ENCODE peak calls at places on chromosomes 4 and X, in nine cellular contexts. One of them, this sample, is unnamed.

GRCh38 chr4:19051751-19052296 is 1030.3 kb upstream of the LCORL start:
- DNase-seq in naive thymus-derived CD8-positive, alpha-beta T cell: no peak
- DNase-seq in fibroblast of lung: no peak
- DNase-seq in NCI-H1417: no peak
- DNase-seq in aorta: no peak
- DNase-seq in stomach: no peak
- DNase-seq in GM13977: no peak
- DNase-seq in dermis microvascular lymphatic vessel endothelial cell: no peak
- DNase-seq in activated naive CD4-positive, alpha-beta T cell treated with anti-CD3 and anti-CD28 coated beads, Interleukin-2, amount 50 U/mL, for 72 hours: no peak
- DNase-seq in this sample: no peak

GRCh38 chr4:1522606-1523005 is 116.4 kb upstream of the NKX1-1 start:
- DNase-seq in naive thymus-derived CD8-positive, alpha-beta T cell: no peak
- DNase-seq in fibroblast of lung: no peak
- DNase-seq in NCI-H1417: no peak
- DNase-seq in aorta: no peak
- DNase-seq in stomach: no peak
- DNase-seq in GM13977: no peak
- DNase-seq in dermis microvascular lymphatic vessel endothelial cell: no peak
- DNase-seq in activated naive CD4-positive, alpha-beta T cell treated with anti-CD3 and anti-CD28 coated beads, Interleukin-2, amount 50 U/mL, for 72 hours: no peak
- DNase-seq in this sample: no peak

GRCh38 chr4:121408-122084 is 2.8 kb upstream of the ZNF718 start:
- DNase-seq in naive thymus-derived CD8-positive, alpha-beta T cell: peak
- DNase-seq in fibroblast of lung: no peak
- DNase-seq in NCI-H1417: no peak
- DNase-seq in aorta: no peak
- DNase-seq in stomach: no peak
- DNase-seq in GM13977: no peak
- DNase-seq in dermis microvascular lymphatic vessel endothelial cell: peak
- DNase-seq in activated naive CD4-positive, alpha-beta T cell treated with anti-CD3 and anti-CD28 coated beads, Interleukin-2, amount 50 U/mL, for 72 hours: no peak
- DNase-seq in this sample: no peak

GRCh38 chr4:165810726-165811125 is 62.3 kb upstream of the TLL1 start:
- DNase-seq in naive thymus-derived CD8-positive, alpha-beta T cell: no peak
- DNase-seq in fibroblast of lung: no peak
- DNase-seq in NCI-H1417: no peak
- DNase-seq in aorta: no peak
- DNase-seq in stomach: no peak
- DNase-seq in GM13977: no peak
- DNase-seq in dermis microvascular lymphatic vessel endothelial cell: no peak
- DNase-seq in activated naive CD4-positive, alpha-beta T cell treated with anti-CD3 and anti-CD28 coated beads, Interleukin-2, amount 50 U/mL, for 72 hours: no peak
- DNase-seq in this sample: no peak

GRCh38 chr4:123649644-123650356 is 253.2 kb downstream of the SPRY1 start:
- DNase-seq in naive thymus-derived CD8-positive, alpha-beta T cell: no peak
- DNase-seq in fibroblast of lung: peak
- DNase-seq in NCI-H1417: peak
- DNase-seq in aorta: no peak
- DNase-seq in stomach: peak
- DNase-seq in GM13977: no peak
- DNase-seq in dermis microvascular lymphatic vessel endothelial cell: peak
- DNase-seq in activated naive CD4-positive, alpha-beta T cell treated with anti-CD3 and anti-CD28 coated beads, Interleukin-2, amount 50 U/mL, for 72 hours: no peak
- DNase-seq in this sample: no peak

GRCh38 chr4:8820178-8821102 is 51.2 kb downstream of the HMX1 start:
- DNase-seq in naive thymus-derived CD8-positive, alpha-beta T cell: no peak
- DNase-seq in fibroblast of lung: no peak
- DNase-seq in NCI-H1417: no peak
- DNase-seq in aorta: no peak
- DNase-seq in stomach: peak
- DNase-seq in GM13977: no peak
- DNase-seq in dermis microvascular lymphatic vessel endothelial cell: no peak
- DNase-seq in activated naive CD4-positive, alpha-beta T cell treated with anti-CD3 and anti-CD28 coated beads, Interleukin-2, amount 50 U/mL, for 72 hours: no peak
- DNase-seq in this sample: no peak

GRCh38 chr4:43496188-43496587 is 603.7 kb downstream of the GRXCR1 start:
- DNase-seq in naive thymus-derived CD8-positive, alpha-beta T cell: no peak
- DNase-seq in fibroblast of lung: peak
- DNase-seq in NCI-H1417: no peak
- DNase-seq in aorta: no peak
- DNase-seq in stomach: no peak
- DNase-seq in GM13977: peak
- DNase-seq in dermis microvascular lymphatic vessel endothelial cell: no peak
- DNase-seq in activated naive CD4-positive, alpha-beta T cell treated with anti-CD3 and anti-CD28 coated beads, Interleukin-2, amount 50 U/mL, for 72 hours: no peak
- DNase-seq in this sample: no peak

GRCh38 chr4:137531951-137532868 is at the start of gene PCDH18:
- DNase-seq in naive thymus-derived CD8-positive, alpha-beta T cell: no peak
- DNase-seq in fibroblast of lung: peak
- DNase-seq in NCI-H1417: no peak
- DNase-seq in aorta: peak
- DNase-seq in stomach: peak
- DNase-seq in GM13977: no peak
- DNase-seq in dermis microvascular lymphatic vessel endothelial cell: peak
- DNase-seq in activated naive CD4-positive, alpha-beta T cell treated with anti-CD3 and anti-CD28 coated beads, Interleukin-2, amount 50 U/mL, for 72 hours: no peak
- DNase-seq in this sample: peak

GRCh38 chr4:10096201-10096975 is 20.2 kb downstream of the WDR1 start:
- DNase-seq in naive thymus-derived CD8-positive, alpha-beta T cell: peak
- DNase-seq in fibroblast of lung: peak
- DNase-seq in NCI-H1417: no peak
- DNase-seq in aorta: peak
- DNase-seq in stomach: peak
- DNase-seq in GM13977: peak
- DNase-seq in dermis microvascular lymphatic vessel endothelial cell: peak
- DNase-seq in activated naive CD4-positive, alpha-beta T cell treated with anti-CD3 and anti-CD28 coated beads, Interleukin-2, amount 50 U/mL, for 72 hours: peak
- DNase-seq in this sample: no peak

GRCh38 chr4:2051086-2051485 is 8.0 kb upstream of the NAT8L start:
- DNase-seq in naive thymus-derived CD8-positive, alpha-beta T cell: no peak
- DNase-seq in fibroblast of lung: no peak
- DNase-seq in NCI-H1417: no peak
- DNase-seq in aorta: no peak
- DNase-seq in stomach: no peak
- DNase-seq in GM13977: no peak
- DNase-seq in dermis microvascular lymphatic vessel endothelial cell: no peak
- DNase-seq in activated naive CD4-positive, alpha-beta T cell treated with anti-CD3 and anti-CD28 coated beads, Interleukin-2, amount 50 U/mL, for 72 hours: no peak
- DNase-seq in this sample: no peak

GRCh38 chrX:107823456-107823855 is 2.2 kb upstream of the MID2 start:
- DNase-seq in naive thymus-derived CD8-positive, alpha-beta T cell: no peak
- DNase-seq in fibroblast of lung: peak
- DNase-seq in NCI-H1417: no peak
- DNase-seq in aorta: no peak
- DNase-seq in stomach: no peak
- DNase-seq in GM13977: no peak
- DNase-seq in dermis microvascular lymphatic vessel endothelial cell: peak
- DNase-seq in activated naive CD4-positive, alpha-beta T cell treated with anti-CD3 and anti-CD28 coated beads, Interleukin-2, amount 50 U/mL, for 72 hours: no peak
- DNase-seq in this sample: no peak

GRCh38 chrX:21725498-21725897 is 32.4 kb downstream of the SMPX start:
- DNase-seq in naive thymus-derived CD8-positive, alpha-beta T cell: peak
- DNase-seq in fibroblast of lung: peak
- DNase-seq in NCI-H1417: peak
- DNase-seq in aorta: no peak
- DNase-seq in stomach: no peak
- DNase-seq in GM13977: no peak
- DNase-seq in dermis microvascular lymphatic vessel endothelial cell: peak
- DNase-seq in activated naive CD4-positive, alpha-beta T cell treated with anti-CD3 and anti-CD28 coated beads, Interleukin-2, amount 50 U/mL, for 72 hours: no peak
- DNase-seq in this sample: peak

GRCh38 chrX:71103110-71103983 is 3.2 kb downstream of the CXorf65 start:
- DNase-seq in naive thymus-derived CD8-positive, alpha-beta T cell: peak
- DNase-seq in fibroblast of lung: no peak
- DNase-seq in NCI-H1417: no peak
- DNase-seq in aorta: no peak
- DNase-seq in stomach: peak
- DNase-seq in GM13977: peak
- DNase-seq in dermis microvascular lymphatic vessel endothelial cell: no peak
- DNase-seq in activated naive CD4-positive, alpha-beta T cell treated with anti-CD3 and anti-CD28 coated beads, Interleukin-2, amount 50 U/mL, for 72 hours: no peak
- DNase-seq in this sample: peak

GRCh38 chr4:153987291-153987690 is 198.4 kb upstream of the SFRP2 start:
- DNase-seq in naive thymus-derived CD8-positive, alpha-beta T cell: no peak
- DNase-seq in fibroblast of lung: peak
- DNase-seq in NCI-H1417: no peak
- DNase-seq in aorta: no peak
- DNase-seq in stomach: no peak
- DNase-seq in GM13977: no peak
- DNase-seq in dermis microvascular lymphatic vessel endothelial cell: no peak
- DNase-seq in activated naive CD4-positive, alpha-beta T cell treated with anti-CD3 and anti-CD28 coated beads, Interleukin-2, amount 50 U/mL, for 72 hours: no peak
- DNase-seq in this sample: no peak

GRCh38 chr4:23819041-23819511 is 70.8 kb downstream of the PPARGC1A start:
- DNase-seq in naive thymus-derived CD8-positive, alpha-beta T cell: no peak
- DNase-seq in fibroblast of lung: peak
- DNase-seq in NCI-H1417: peak
- DNase-seq in aorta: peak
- DNase-seq in stomach: no peak
- DNase-seq in GM13977: no peak
- DNase-seq in dermis microvascular lymphatic vessel endothelial cell: no peak
- DNase-seq in activated naive CD4-positive, alpha-beta T cell treated with anti-CD3 and anti-CD28 coated beads, Interleukin-2, amount 50 U/mL, for 72 hours: no peak
- DNase-seq in this sample: no peak

GRCh38 chr4:102259702-102260101 is 85.6 kb downstream of the SLC39A8 start:
- DNase-seq in naive thymus-derived CD8-positive, alpha-beta T cell: no peak
- DNase-seq in fibroblast of lung: no peak
- DNase-seq in NCI-H1417: no peak
- DNase-seq in aorta: no peak
- DNase-seq in stomach: no peak
- DNase-seq in GM13977: no peak
- DNase-seq in dermis microvascular lymphatic vessel endothelial cell: no peak
- DNase-seq in activated naive CD4-positive, alpha-beta T cell treated with anti-CD3 and anti-CD28 coated beads, Interleukin-2, amount 50 U/mL, for 72 hours: no peak
- DNase-seq in this sample: no peak

GRCh38 chr4:105895609-105896460 is 564 bp downstream of the NPNT start:
- DNase-seq in naive thymus-derived CD8-positive, alpha-beta T cell: no peak
- DNase-seq in fibroblast of lung: no peak
- DNase-seq in NCI-H1417: no peak
- DNase-seq in aorta: peak
- DNase-seq in stomach: no peak
- DNase-seq in GM13977: peak
- DNase-seq in dermis microvascular lymphatic vessel endothelial cell: peak
- DNase-seq in activated naive CD4-positive, alpha-beta T cell treated with anti-CD3 and anti-CD28 coated beads, Interleukin-2, amount 50 U/mL, for 72 hours: peak
- DNase-seq in this sample: peak

GRCh38 chr4:164169591-164169990 is 584.3 kb upstream of the SMIM31 start:
- DNase-seq in naive thymus-derived CD8-positive, alpha-beta T cell: no peak
- DNase-seq in fibroblast of lung: peak
- DNase-seq in NCI-H1417: no peak
- DNase-seq in aorta: no peak
- DNase-seq in stomach: no peak
- DNase-seq in GM13977: no peak
- DNase-seq in dermis microvascular lymphatic vessel endothelial cell: no peak
- DNase-seq in activated naive CD4-positive, alpha-beta T cell treated with anti-CD3 and anti-CD28 coated beads, Interleukin-2, amount 50 U/mL, for 72 hours: no peak
- DNase-seq in this sample: no peak

GRCh38 chrX:55056820-55057690 is 17.8 kb upstream of the PAGE2B start:
- DNase-seq in naive thymus-derived CD8-positive, alpha-beta T cell: peak
- DNase-seq in fibroblast of lung: peak
- DNase-seq in NCI-H1417: no peak
- DNase-seq in aorta: no peak
- DNase-seq in stomach: no peak
- DNase-seq in GM13977: no peak
- DNase-seq in dermis microvascular lymphatic vessel endothelial cell: peak
- DNase-seq in activated naive CD4-positive, alpha-beta T cell treated with anti-CD3 and anti-CD28 coated beads, Interleukin-2, amount 50 U/mL, for 72 hours: peak
- DNase-seq in this sample: no peak

GRCh38 chr4:175424111-175424510 is 388.0 kb downstream of the GPM6A start:
- DNase-seq in naive thymus-derived CD8-positive, alpha-beta T cell: no peak
- DNase-seq in fibroblast of lung: no peak
- DNase-seq in NCI-H1417: no peak
- DNase-seq in aorta: no peak
- DNase-seq in stomach: no peak
- DNase-seq in GM13977: no peak
- DNase-seq in dermis microvascular lymphatic vessel endothelial cell: no peak
- DNase-seq in activated naive CD4-positive, alpha-beta T cell treated with anti-CD3 and anti-CD28 coated beads, Interleukin-2, amount 50 U/mL, for 72 hours: no peak
- DNase-seq in this sample: no peak

GRCh38 chr4:169070071-169070894 is 60.2 kb upstream of the CBR4 start:
- DNase-seq in naive thymus-derived CD8-positive, alpha-beta T cell: no peak
- DNase-seq in fibroblast of lung: no peak
- DNase-seq in NCI-H1417: peak
- DNase-seq in aorta: peak
- DNase-seq in stomach: peak
- DNase-seq in GM13977: no peak
- DNase-seq in dermis microvascular lymphatic vessel endothelial cell: peak
- DNase-seq in activated naive CD4-positive, alpha-beta T cell treated with anti-CD3 and anti-CD28 coated beads, Interleukin-2, amount 50 U/mL, for 72 hours: no peak
- DNase-seq in this sample: peak

GRCh38 chr4:157895205-157895604 is 277.6 kb downstream of the GASK1B start:
- DNase-seq in naive thymus-derived CD8-positive, alpha-beta T cell: no peak
- DNase-seq in fibroblast of lung: no peak
- DNase-seq in NCI-H1417: no peak
- DNase-seq in aorta: no peak
- DNase-seq in stomach: no peak
- DNase-seq in GM13977: no peak
- DNase-seq in dermis microvascular lymphatic vessel endothelial cell: no peak
- DNase-seq in activated naive CD4-positive, alpha-beta T cell treated with anti-CD3 and anti-CD28 coated beads, Interleukin-2, amount 50 U/mL, for 72 hours: no peak
- DNase-seq in this sample: no peak

GRCh38 chrX:154600962-154601374 is 16.0 kb downstream of the CTAG1A start:
- DNase-seq in naive thymus-derived CD8-positive, alpha-beta T cell: no peak
- DNase-seq in fibroblast of lung: no peak
- DNase-seq in NCI-H1417: no peak
- DNase-seq in aorta: no peak
- DNase-seq in stomach: no peak
- DNase-seq in GM13977: no peak
- DNase-seq in dermis microvascular lymphatic vessel endothelial cell: no peak
- DNase-seq in activated naive CD4-positive, alpha-beta T cell treated with anti-CD3 and anti-CD28 coated beads, Interleukin-2, amount 50 U/mL, for 72 hours: no peak
- DNase-seq in this sample: no peak

GRCh38 chr4:174036111-174036510 is 247.4 kb downstream of the FBXO8 start:
- DNase-seq in naive thymus-derived CD8-positive, alpha-beta T cell: no peak
- DNase-seq in fibroblast of lung: no peak
- DNase-seq in NCI-H1417: no peak
- DNase-seq in aorta: no peak
- DNase-seq in stomach: no peak
- DNase-seq in GM13977: no peak
- DNase-seq in dermis microvascular lymphatic vessel endothelial cell: no peak
- DNase-seq in activated naive CD4-positive, alpha-beta T cell treated with anti-CD3 and anti-CD28 coated beads, Interleukin-2, amount 50 U/mL, for 72 hours: no peak
- DNase-seq in this sample: peak

GRCh38 chr4:118776166-118776954 is 59.6 kb downstream of the SEC24D start:
- DNase-seq in naive thymus-derived CD8-positive, alpha-beta T cell: no peak
- DNase-seq in fibroblast of lung: peak
- DNase-seq in NCI-H1417: no peak
- DNase-seq in aorta: no peak
- DNase-seq in stomach: no peak
- DNase-seq in GM13977: no peak
- DNase-seq in dermis microvascular lymphatic vessel endothelial cell: no peak
- DNase-seq in activated naive CD4-positive, alpha-beta T cell treated with anti-CD3 and anti-CD28 coated beads, Interleukin-2, amount 50 U/mL, for 72 hours: no peak
- DNase-seq in this sample: no peak

GRCh38 chrX:133248177-133248576 is 30.0 kb upstream of the TFDP3 start:
- DNase-seq in naive thymus-derived CD8-positive, alpha-beta T cell: no peak
- DNase-seq in fibroblast of lung: no peak
- DNase-seq in NCI-H1417: no peak
- DNase-seq in aorta: no peak
- DNase-seq in stomach: no peak
- DNase-seq in GM13977: no peak
- DNase-seq in dermis microvascular lymphatic vessel endothelial cell: no peak
- DNase-seq in activated naive CD4-positive, alpha-beta T cell treated with anti-CD3 and anti-CD28 coated beads, Interleukin-2, amount 50 U/mL, for 72 hours: no peak
- DNase-seq in this sample: no peak

GRCh38 chr4:650951-651883 is 22.9 kb downstream of the ATP5ME start:
- DNase-seq in naive thymus-derived CD8-positive, alpha-beta T cell: no peak
- DNase-seq in fibroblast of lung: no peak
- DNase-seq in NCI-H1417: peak
- DNase-seq in aorta: peak
- DNase-seq in stomach: no peak
- DNase-seq in GM13977: no peak
- DNase-seq in dermis microvascular lymphatic vessel endothelial cell: no peak
- DNase-seq in activated naive CD4-positive, alpha-beta T cell treated with anti-CD3 and anti-CD28 coated beads, Interleukin-2, amount 50 U/mL, for 72 hours: no peak
- DNase-seq in this sample: peak

GRCh38 chrX:132740316-132741123 is 217.9 kb downstream of the HS6ST2 start:
- DNase-seq in naive thymus-derived CD8-positive, alpha-beta T cell: no peak
- DNase-seq in fibroblast of lung: peak
- DNase-seq in NCI-H1417: no peak
- DNase-seq in aorta: no peak
- DNase-seq in stomach: no peak
- DNase-seq in GM13977: no peak
- DNase-seq in dermis microvascular lymphatic vessel endothelial cell: no peak
- DNase-seq in activated naive CD4-positive, alpha-beta T cell treated with anti-CD3 and anti-CD28 coated beads, Interleukin-2, amount 50 U/mL, for 72 hours: no peak
- DNase-seq in this sample: no peak